ENCODE peak calls at places on chromosomes 12 and 14, in five cellular contexts. One of them, this sample, is unnamed.
A peak's percentile ranks its signal among the peaks of the same experiment; 100 is the strongest.

GRCh38 chr14:23544511-23545447 is 6.8 kb downstream of the ZFHX2 start:
- DNase-seq in endothelial cell of umbilical vein: no peak
- DNase-seq in transverse colon: peak; percentile 33
- DNase-seq in HCT116: no peak
- DNase-seq in HL-60: peak; percentile 40
- DNase-seq in this sample: peak; percentile 94

GRCh38 chr14:68792022-68792829 is 641 bp downstream of the ZFP36L1 start:
- DNase-seq in endothelial cell of umbilical vein: peak; percentile 39
- DNase-seq in transverse colon: no peak
- DNase-seq in HCT116: no peak
- DNase-seq in HL-60: no peak
- DNase-seq in this sample: peak; percentile 39

GRCh38 chr14:36556811-36557433 is 25.5 kb downstream of the NKX2-8 start:
- DNase-seq in endothelial cell of umbilical vein: peak; percentile 20
- DNase-seq in transverse colon: no peak
- DNase-seq in HCT116: peak; percentile 19
- DNase-seq in HL-60: peak; percentile 18
- DNase-seq in this sample: peak; percentile 65

GRCh38 chr12:33116284-33116683 is 219.7 kb upstream of the PKP2 start:
- DNase-seq in endothelial cell of umbilical vein: no peak
- DNase-seq in transverse colon: no peak
- DNase-seq in HCT116: no peak
- DNase-seq in HL-60: no peak
- DNase-seq in this sample: peak; percentile 41

GRCh38 chr12:104708891-104709290 is 249.2 kb downstream of the SLC41A2 start:
- DNase-seq in endothelial cell of umbilical vein: no peak
- DNase-seq in transverse colon: no peak
- DNase-seq in HCT116: no peak
- DNase-seq in HL-60: no peak
- DNase-seq in this sample: peak; percentile 70

GRCh38 chr12:107597695-107598410 is 87.7 kb upstream of the PWP1 start:
- DNase-seq in endothelial cell of umbilical vein: no peak
- DNase-seq in transverse colon: no peak
- DNase-seq in HCT116: no peak
- DNase-seq in HL-60: peak; percentile 76
- DNase-seq in this sample: no peak

GRCh38 chr12:114835031-114835430 is 151.1 kb upstream of the TBX3 start:
- DNase-seq in endothelial cell of umbilical vein: no peak
- DNase-seq in transverse colon: no peak
- DNase-seq in HCT116: no peak
- DNase-seq in HL-60: no peak
- DNase-seq in this sample: no peak

GRCh38 chr14:85688024-85688423 is 158.1 kb downstream of the FLRT2 start:
- DNase-seq in endothelial cell of umbilical vein: no peak
- DNase-seq in transverse colon: no peak
- DNase-seq in HCT116: no peak
- DNase-seq in HL-60: no peak
- DNase-seq in this sample: no peak

GRCh38 chr12:91777268-91777997 is 368.2 kb downstream of the BTG1 start:
- DNase-seq in endothelial cell of umbilical vein: no peak
- DNase-seq in transverse colon: no peak
- DNase-seq in HCT116: peak; percentile 72
- DNase-seq in HL-60: no peak
- DNase-seq in this sample: no peak

GRCh38 chr14:82403972-82404371 is 870.3 kb upstream of the SEL1L start:
- DNase-seq in endothelial cell of umbilical vein: no peak
- DNase-seq in transverse colon: no peak
- DNase-seq in HCT116: no peak
- DNase-seq in HL-60: no peak
- DNase-seq in this sample: no peak

GRCh38 chr12:4440187-4440941 is 5.3 kb downstream of the FGF6 start:
- DNase-seq in endothelial cell of umbilical vein: no peak
- DNase-seq in transverse colon: no peak
- DNase-seq in HCT116: no peak
- DNase-seq in HL-60: no peak
- DNase-seq in this sample: peak; percentile 48

GRCh38 chr12:63955831-63956685 is 111.6 kb downstream of the SRGAP1 start:
- DNase-seq in endothelial cell of umbilical vein: no peak
- DNase-seq in transverse colon: no peak
- DNase-seq in HCT116: no peak
- DNase-seq in HL-60: peak; percentile 77
- DNase-seq in this sample: no peak

GRCh38 chr12:68297929-68298328 is 34.2 kb downstream of the MDM1 start:
- DNase-seq in endothelial cell of umbilical vein: no peak
- DNase-seq in transverse colon: no peak
- DNase-seq in HCT116: no peak
- DNase-seq in HL-60: no peak
- DNase-seq in this sample: no peak

GRCh38 chr12:46831335-46832083 is 5.7 kb upstream of the SLC38A4 start:
- DNase-seq in endothelial cell of umbilical vein: no peak
- DNase-seq in transverse colon: peak; percentile 21
- DNase-seq in HCT116: no peak
- DNase-seq in HL-60: no peak
- DNase-seq in this sample: peak; percentile 63

GRCh38 chr14:103676881-103677675 is 38.2 kb downstream of the XRCC3 start:
- DNase-seq in endothelial cell of umbilical vein: no peak
- DNase-seq in transverse colon: no peak
- DNase-seq in HCT116: no peak
- DNase-seq in HL-60: no peak
- DNase-seq in this sample: no peak

GRCh38 chr12:122089080-122089479 is 10.5 kb downstream of the MLXIP start:
- DNase-seq in endothelial cell of umbilical vein: no peak
- DNase-seq in transverse colon: no peak
- DNase-seq in HCT116: no peak
- DNase-seq in HL-60: no peak
- DNase-seq in this sample: no peak

GRCh38 chr12:78641837-78642423 is 222.6 kb upstream of the SYT1 start:
- DNase-seq in endothelial cell of umbilical vein: no peak
- DNase-seq in transverse colon: no peak
- DNase-seq in HCT116: peak; percentile 0
- DNase-seq in HL-60: no peak
- DNase-seq in this sample: peak; percentile 19

GRCh38 chr12:64450057-64450640 is 1.8 kb upstream of the TBK1 start:
- DNase-seq in endothelial cell of umbilical vein: no peak
- DNase-seq in transverse colon: no peak
- DNase-seq in HCT116: no peak
- DNase-seq in HL-60: no peak
- DNase-seq in this sample: no peak

GRCh38 chr12:12985817-12986408 is 14.2 kb downstream of the HEBP1 start:
- DNase-seq in endothelial cell of umbilical vein: peak; percentile 42
- DNase-seq in transverse colon: peak; percentile 48
- DNase-seq in HCT116: peak; percentile 13
- DNase-seq in HL-60: peak; percentile 14
- DNase-seq in this sample: peak; percentile 91

GRCh38 chr12:32334384-32334783 is 65.0 kb upstream of the FGD4 start:
- DNase-seq in endothelial cell of umbilical vein: no peak
- DNase-seq in transverse colon: no peak
- DNase-seq in HCT116: no peak
- DNase-seq in HL-60: no peak
- DNase-seq in this sample: no peak

GRCh38 chr12:6171409-6172015 is 28.7 kb upstream of the CD9 start:
- DNase-seq in endothelial cell of umbilical vein: peak; percentile 99
- DNase-seq in transverse colon: no peak
- DNase-seq in HCT116: no peak
- DNase-seq in HL-60: no peak
- DNase-seq in this sample: no peak

DNA sequence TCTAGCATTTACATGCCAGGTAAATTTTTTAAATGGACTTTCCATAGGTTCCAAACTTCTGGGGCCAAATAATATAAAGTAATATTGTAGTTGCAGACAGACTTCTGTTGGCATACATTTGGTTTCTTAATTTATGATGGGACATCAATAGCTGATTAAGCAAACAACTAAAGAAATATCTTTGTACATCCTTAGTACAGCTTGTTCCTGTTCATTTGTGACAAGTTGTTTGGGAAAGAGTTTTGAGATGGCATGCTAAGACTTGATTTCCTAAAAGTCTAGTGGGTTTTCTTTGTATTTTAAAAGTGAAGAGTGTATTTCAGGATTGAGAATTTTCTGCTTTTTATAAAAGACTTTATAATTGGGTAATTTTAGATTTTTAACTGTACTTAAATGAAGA is 41.0 kb downstream of the CCDC91 start:
- DNase-seq in endothelial cell of umbilical vein: no peak
- DNase-seq in transverse colon: no peak
- DNase-seq in HCT116: no peak
- DNase-seq in HL-60: no peak
- DNase-seq in this sample: no peak
- TF ChIP-seq POLR2AphosphoS5 in endothelial cell of umbilical vein: no peak
- TF ChIP-seq POLR2AphosphoS5 in transverse colon: no peak
- TF ChIP-seq POLR2AphosphoS5 in HCT116: no peak
- TF ChIP-seq POLR2AphosphoS5 in HL-60: no peak
- TF ChIP-seq POLR2AphosphoS5 in this sample: no peak

GRCh38 chr14:100143934-100144333 is 15.5 kb downstream of the DEGS2 start:
- DNase-seq in endothelial cell of umbilical vein: no peak
- DNase-seq in transverse colon: no peak
- DNase-seq in HCT116: no peak
- DNase-seq in HL-60: no peak
- DNase-seq in this sample: no peak

GRCh38 chr14:100141133-100141497 is 18.3 kb downstream of the DEGS2 start:
- DNase-seq in endothelial cell of umbilical vein: no peak
- DNase-seq in transverse colon: no peak
- DNase-seq in HCT116: no peak
- DNase-seq in HL-60: no peak
- DNase-seq in this sample: no peak

GRCh38 chr14:100140452-100141132 is 18.9 kb downstream of the DEGS2 start:
- DNase-seq in endothelial cell of umbilical vein: peak; percentile 81
- DNase-seq in transverse colon: no peak
- DNase-seq in HCT116: no peak
- DNase-seq in HL-60: peak; percentile 87
- DNase-seq in this sample: peak; percentile 90

GRCh38 chr14:100143523-100143922 is 15.9 kb downstream of the DEGS2 start:
- DNase-seq in endothelial cell of umbilical vein: no peak
- DNase-seq in transverse colon: no peak
- DNase-seq in HCT116: no peak
- DNase-seq in HL-60: no peak
- DNase-seq in this sample: peak; percentile 44

DNA sequence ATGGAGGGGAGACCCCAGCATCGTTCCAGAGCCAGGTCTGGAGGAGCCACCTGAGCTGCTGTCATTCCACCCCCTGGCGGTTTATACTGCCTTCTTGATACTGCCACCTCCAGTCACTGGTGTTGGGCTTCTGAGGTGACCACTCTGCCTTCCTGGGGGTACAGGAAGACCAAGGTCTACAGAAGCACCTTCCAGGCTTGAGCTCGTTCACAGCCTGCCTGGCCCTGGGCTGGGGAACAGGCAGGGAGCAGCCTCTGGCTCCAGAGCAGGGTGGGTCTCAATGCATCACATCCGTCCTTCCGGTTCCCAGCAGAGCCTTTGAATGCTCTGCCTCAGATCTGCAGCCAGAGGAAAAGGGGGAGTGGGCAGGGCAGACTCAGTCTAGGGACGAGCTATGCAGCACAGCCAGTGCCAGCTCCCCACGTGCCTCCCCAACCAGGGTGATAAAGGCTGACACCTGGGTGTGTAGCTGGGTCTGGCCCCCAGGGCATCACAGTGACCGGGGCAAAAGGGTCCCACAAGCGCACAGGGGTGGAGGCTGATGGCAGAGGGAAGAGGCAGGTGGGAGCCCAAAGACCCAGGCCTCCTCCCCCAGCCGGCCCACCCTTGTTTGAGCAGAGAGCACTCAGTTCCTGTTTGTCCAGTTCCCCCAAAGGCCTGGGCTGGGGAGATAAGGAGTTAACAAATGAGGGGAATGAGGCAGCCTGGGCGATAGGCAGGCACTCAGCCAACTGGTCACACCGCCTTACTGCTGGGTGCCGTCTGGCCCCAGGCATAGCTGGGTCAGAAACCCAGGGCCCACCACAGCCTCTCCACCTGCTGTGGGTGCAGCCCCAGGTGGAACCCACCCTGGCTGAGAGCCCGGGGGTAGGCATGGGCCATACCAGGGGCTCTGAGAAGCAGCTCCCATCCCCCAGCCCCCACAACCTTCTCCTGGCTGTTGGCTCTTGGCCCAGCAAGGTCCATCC is 17.1 kb downstream of the DEGS2 start:
- DNase-seq in endothelial cell of umbilical vein: peak; percentile 96
- DNase-seq in transverse colon: peak; percentile 78
- DNase-seq in HCT116: no peak
- DNase-seq in HL-60: peak; percentile 33
- DNase-seq in this sample: no peak
- TF ChIP-seq POLR2AphosphoS5 in endothelial cell of umbilical vein: peak; percentile 32
- TF ChIP-seq POLR2AphosphoS5 in transverse colon: peak; percentile 23
- TF ChIP-seq POLR2AphosphoS5 in HCT116: no peak
- TF ChIP-seq POLR2AphosphoS5 in HL-60: peak; percentile 14
- TF ChIP-seq POLR2AphosphoS5 in this sample: no peak

DNA sequence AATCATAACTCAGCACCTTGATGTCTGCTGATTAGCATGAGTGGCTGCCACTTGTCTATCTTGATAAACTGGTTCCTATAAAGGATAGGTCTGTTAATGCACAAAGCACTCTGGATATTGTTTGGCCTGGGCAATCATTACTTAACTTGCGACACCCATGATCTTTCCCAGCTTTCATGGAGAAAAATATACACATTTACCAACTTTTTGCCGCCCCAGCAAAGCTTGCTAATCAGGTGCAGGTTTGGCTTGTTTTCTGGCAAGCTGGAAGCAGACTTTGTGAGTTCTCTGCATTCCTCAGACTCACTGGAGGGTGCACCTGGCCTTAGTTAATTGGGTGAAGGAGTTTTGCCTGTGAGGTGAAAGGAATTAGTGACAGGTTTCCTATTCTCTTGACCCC is 1126.4 kb upstream of the FLRT2 start:
- DNase-seq in endothelial cell of umbilical vein: no peak
- DNase-seq in transverse colon: no peak
- DNase-seq in HCT116: no peak
- DNase-seq in HL-60: no peak
- DNase-seq in this sample: peak; percentile 68
- TF ChIP-seq POLR2AphosphoS5 in endothelial cell of umbilical vein: no peak
- TF ChIP-seq POLR2AphosphoS5 in transverse colon: no peak
- TF ChIP-seq POLR2AphosphoS5 in HCT116: no peak
- TF ChIP-seq POLR2AphosphoS5 in HL-60: no peak
- TF ChIP-seq POLR2AphosphoS5 in this sample: no peak

DNA sequence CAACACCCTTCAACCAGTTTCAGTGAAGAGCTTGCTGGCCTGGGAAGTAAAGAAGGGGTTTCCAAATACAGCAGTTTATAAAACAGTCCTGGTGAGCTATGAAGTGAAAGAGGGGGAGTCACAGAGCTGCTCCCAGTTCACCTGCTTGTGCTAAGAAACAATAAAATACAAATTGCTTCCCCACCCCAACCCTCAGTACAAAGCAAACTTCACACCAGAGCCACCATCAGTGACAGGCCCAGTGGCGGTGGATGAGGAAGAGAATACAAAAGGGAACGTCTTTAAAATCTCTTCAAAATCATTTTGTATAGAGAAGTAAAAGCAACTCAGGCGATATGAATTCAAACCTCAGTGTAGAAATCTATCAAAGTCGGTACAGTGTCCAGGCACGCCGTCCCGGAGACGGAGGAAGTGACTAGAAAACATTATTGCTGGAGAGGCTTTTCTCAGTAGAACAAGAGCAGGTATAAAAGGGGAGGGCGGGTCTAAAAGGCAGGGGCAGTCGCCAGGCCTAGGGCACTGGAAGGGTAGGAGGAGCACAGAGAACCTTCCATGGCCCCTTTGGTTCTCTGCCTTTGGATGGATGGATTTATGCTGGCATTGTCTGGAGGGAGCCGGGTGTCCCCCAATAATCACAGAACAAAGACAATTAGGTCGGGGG is 10.5 kb upstream of the RPLP0 start:
- DNase-seq in endothelial cell of umbilical vein: no peak
- DNase-seq in transverse colon: peak; percentile 43
- DNase-seq in HCT116: no peak
- DNase-seq in HL-60: no peak
- DNase-seq in this sample: no peak
- TF ChIP-seq POLR2AphosphoS5 in endothelial cell of umbilical vein: no peak
- TF ChIP-seq POLR2AphosphoS5 in transverse colon: no peak
- TF ChIP-seq POLR2AphosphoS5 in HCT116: no peak
- TF ChIP-seq POLR2AphosphoS5 in HL-60: no peak
- TF ChIP-seq POLR2AphosphoS5 in this sample: no peak

This sample was measured in GM23338.